ENCODE peak calls at places on chromosomes 11 and 22, in ten cellular contexts. M is bronchial epithelial cell, X is ovary, K is left ventricle myocardium inferior, D is SK-N-SH, T is breast epithelium, S is tibial artery, R is sigmoid colon, L is mammary epithelial cell, Y is psoas muscle. V is an unnamed sample. For H3K36me3, the result is how much of the 10 kb centered on the place peaks cover.

GRCh38 chr11:9754041-9754471 is 90.2 kb downstream of the SWAP70 start:
- DNase-seq in M (peak), X (no peak), K (no peak), D (no peak), T (no peak), S (no peak), R (no peak), L (peak), Y (no peak), V (no peak)

GRCh38 chr11:66495401-66495844 is 15.0 kb upstream of the BBS1 start:
- DNase-seq in M (no peak), X (no peak), K (no peak), D (no peak), T (no peak), S (no peak), R (no peak), L (no peak), Y (peak), V (no peak)

GRCh38 chr11:103779054-103779453 is 257.4 kb upstream of the DDI1 start:
- DNase-seq in M (peak), X (no peak), K (no peak), D (no peak), T (no peak), S (no peak), R (no peak), L (peak), Y (no peak), V (no peak)

GRCh38 chr22:22375586-22376351 is 131.2 kb downstream of the VPREB1 start:
- DNase-seq in M (no peak), X (no peak), K (no peak), D (no peak), T (no peak), S (no peak), R (no peak), L (no peak), Y (no peak), V (no peak)

GRCh38 chr11:1655168-1656060 is 25.8 kb downstream of the KRTAP5-5 start:
- DNase-seq in M (no peak), X (no peak), K (no peak), D (peak), T (no peak), S (peak), R (no peak), L (peak), Y (no peak), V (no peak)

GRCh38 chr11:70134490-70134889 is 56.4 kb downstream of the ANO1 start:
- DNase-seq in M (no peak), X (no peak), K (no peak), D (no peak), T (no peak), S (no peak), R (no peak), L (no peak), Y (no peak), V (no peak)

GRCh38 chr11:95339554-95339953 is 108.6 kb upstream of the SESN3 start:
- DNase-seq in M (peak), X (no peak), K (no peak), D (no peak), T (no peak), S (no peak), R (no peak), L (no peak), Y (no peak), V (no peak)

GRCh38 chr11:69974528-69974927 is 103.6 kb upstream of the ANO1 start:
- DNase-seq in M (no peak), X (no peak), K (no peak), D (no peak), T (no peak), S (no peak), R (no peak), L (no peak), Y (no peak), V (no peak)

GRCh38 chr11:118436639-118437045 is 350 bp downstream of the KMT2A start:
- DNase-seq in M (no peak), X (no peak), K (no peak), D (no peak), T (no peak), S (peak), R (peak), L (no peak), Y (peak), V (no peak)

GRCh38 chr11:4916581-4916980 is 2.6 kb downstream of the OR51G2 start:
- DNase-seq in M (no peak), X (no peak), K (no peak), D (no peak), T (no peak), S (no peak), R (no peak), L (no peak), Y (no peak), V (no peak)

GRCh38 chr11:71433648-71434450 is 14.3 kb downstream of the DHCR7 start:
- DNase-seq in M (no peak), X (peak), K (peak), D (no peak), T (peak), S (no peak), R (no peak), L (no peak), Y (no peak), V (no peak)

GRCh38 chr11:71383461-71383860 is 64.7 kb downstream of the DHCR7 start:
- DNase-seq in M (no peak), X (no peak), K (no peak), D (no peak), T (no peak), S (no peak), R (no peak), L (no peak), Y (no peak), V (no peak)

GRCh38 chr11:79236541-79236971 is 204.3 kb downstream of the TENM4 start:
- DNase-seq in M (peak), X (no peak), K (no peak), D (no peak), T (peak), S (peak), R (no peak), L (peak), Y (no peak), V (peak)

GRCh38 chr11:68936358-68936636 is 32.6 kb downstream of the IGHMBP2 start:
- DNase-seq in M (no peak), X (no peak), K (no peak), D (no peak), T (no peak), S (no peak), R (no peak), L (no peak), Y (no peak), V (no peak)

GRCh38 chr11:128848815-128849455 is 18.2 kb downstream of the KCNJ1 start:
- DNase-seq in M (no peak), X (no peak), K (peak), D (peak), T (no peak), S (no peak), R (no peak), L (no peak), Y (peak), V (no peak)

GRCh38 chr11:110366234-110366633 is 63.5 kb upstream of the FDX1 start:
- DNase-seq in M (peak), X (peak), K (peak), D (no peak), T (peak), S (no peak), R (no peak), L (peak), Y (peak), V (no peak)

GRCh38 chr11:86738615-86739014 is 61.7 kb upstream of the PRSS23 start:
- DNase-seq in M (no peak), X (no peak), K (no peak), D (no peak), T (no peak), S (no peak), R (no peak), L (no peak), Y (no peak), V (no peak)

GRCh38 chr11:34501962-34502361 is 11.6 kb downstream of the ELF5 start:
- DNase-seq in M (no peak), X (no peak), K (no peak), D (no peak), T (no peak), S (no peak), R (no peak), L (no peak), Y (no peak), V (no peak)

GRCh38 chr11:61482513-61482912 is 26.0 kb upstream of the LRRC10B start:
- DNase-seq in M (no peak), X (no peak), K (no peak), D (peak), T (no peak), S (no peak), R (no peak), L (no peak), Y (no peak), V (no peak)

GRCh38 chr11:45233121-45233803 is 52.9 kb downstream of the SYT13 start:
- DNase-seq in M (peak), X (peak), K (peak), D (peak), T (peak), S (peak), R (peak), L (peak), Y (peak), V (no peak)

GRCh38 chr11:30527566-30527965 is 58.6 kb downstream of the MPPED2 start:
- DNase-seq in M (no peak), X (no peak), K (no peak), D (no peak), T (no peak), S (no peak), R (no peak), L (no peak), Y (peak), V (no peak)

GRCh38 chr11:45272701-45273100 is 13.4 kb downstream of the SYT13 start:
- DNase-seq in M (peak), X (no peak), K (no peak), D (no peak), T (no peak), S (no peak), R (no peak), L (peak), Y (no peak), V (no peak)

GRCh38 chr22:24115247-24116207 is 65.8 kb upstream of the SUSD2 start:
- DNase-seq in M (no peak), X (no peak), K (peak), D (no peak), T (no peak), S (no peak), R (no peak), L (no peak), Y (no peak), V (no peak)
- H3K36me3 ChIP-seq in M (under half), X (under half), K (half or more), D (half or more), T (under half), S (half or more), R (under half), L (under half), Y (half or more), V (under half)

DNA sequence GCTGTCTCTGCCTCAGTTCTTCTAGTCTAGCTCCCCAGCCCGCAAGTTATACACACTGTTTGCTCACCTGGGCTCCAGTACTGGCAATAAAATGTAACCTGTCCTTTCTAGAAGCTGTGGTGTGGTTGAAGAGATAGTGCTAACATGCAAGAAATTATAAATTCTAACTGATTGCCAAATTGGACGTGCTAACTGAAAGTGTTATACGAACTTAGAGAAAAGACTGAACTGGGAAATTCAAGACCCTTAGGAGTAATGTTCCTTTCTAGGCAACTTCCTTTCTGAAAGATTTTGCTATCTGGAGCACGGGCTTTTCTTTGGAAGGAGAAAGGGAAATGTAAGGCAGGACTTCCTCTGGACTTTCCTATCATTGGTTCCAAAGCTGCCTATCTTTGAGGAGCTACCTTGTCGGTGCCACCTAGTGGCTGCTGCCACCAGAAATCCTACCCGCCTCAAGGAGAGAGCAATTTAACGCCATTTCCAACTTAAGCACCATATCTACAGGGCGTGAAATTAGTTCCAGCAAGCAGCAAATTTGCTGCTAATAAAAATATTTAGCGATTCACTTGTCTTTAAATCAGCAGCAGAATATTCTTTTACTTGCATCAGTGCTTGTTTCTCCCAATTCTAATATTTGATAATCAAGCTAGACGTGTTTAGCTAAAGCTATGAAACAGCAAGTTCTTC is 12.7 kb upstream of the TMEM218 start:
- DNase-seq in M (peak), X (peak), K (peak), D (peak), T (no peak), S (peak), R (no peak), L (peak), Y (peak), V (no peak)
- TF ChIP-seq CTCF in M (peak), X (no peak), K (peak), D (peak), T (peak), S (no peak), R (no peak), L (peak), Y (peak), V (peak)

GRCh38 chr22:31619611-31620300 is 42.3 kb downstream of the PISD start:
- DNase-seq in M (no peak), X (no peak), K (no peak), D (no peak), T (no peak), S (no peak), R (no peak), L (no peak), Y (no peak), V (no peak)
- H3K36me3 ChIP-seq in M (under half), X (under half), K (under half), D (half or more), T (under half), S (half or more), R (under half), L (under half), Y (under half), V (under half)

GRCh38 chr11:20066783-20067156 is 93.5 kb downstream of the DBX1 start:
- DNase-seq in M (no peak), X (no peak), K (no peak), D (no peak), T (no peak), S (no peak), R (no peak), L (no peak), Y (no peak), V (no peak)
- TF ChIP-seq CTCF in M (no peak), X (no peak), K (no peak), D (no peak), T (no peak), S (no peak), R (no peak), L (no peak), Y (no peak), V (no peak)

GRCh38 chr22:19336133-19337075 is 44.9 kb upstream of the CLTCL1 start:
- DNase-seq in M (no peak), X (no peak), K (no peak), D (no peak), T (no peak), S (no peak), R (no peak), L (no peak), Y (no peak), V (no peak)
- H3K36me3 ChIP-seq in M (under half), X (under half), K (half or more), D (under half), T (under half), S (half or more), R (under half), L (under half), Y (under half), V (under half)

GRCh38 chr11:131913267-131913666 is 542.9 kb downstream of the NTM start:
- DNase-seq in M (no peak), X (no peak), K (no peak), D (no peak), T (no peak), S (no peak), R (no peak), L (no peak), Y (no peak), V (no peak)
- TF ChIP-seq CTCF in M (no peak), X (no peak), K (no peak), D (no peak), T (no peak), S (no peak), R (no peak), L (no peak), Y (no peak), V (no peak)

GRCh38 chr11:20990447-20990846 is 321.1 kb downstream of the NELL1 start:
- DNase-seq in M (no peak), X (no peak), K (no peak), D (no peak), T (no peak), S (no peak), R (no peak), L (no peak), Y (no peak), V (no peak)
- H3K36me3 ChIP-seq in M (under half), X (under half), K (under half), D (under half), T (under half), S (under half), R (under half), L (under half), Y (under half), V (under half)

GRCh38 chr22:20587206-20587958 is 80.0 kb downstream of the MED15 start:
- DNase-seq in M (no peak), X (no peak), K (peak), D (no peak), T (no peak), S (no peak), R (no peak), L (no peak), Y (no peak), V (no peak)

GRCh38 chr22:20584872-20585639 is 77.6 kb downstream of the MED15 start:
- DNase-seq in M (no peak), X (no peak), K (peak), D (peak), T (no peak), S (no peak), R (no peak), L (peak), Y (no peak), V (no peak)

GRCh38 chr22:20588092-20588842 is 80.9 kb downstream of the MED15 start:
- DNase-seq in M (no peak), X (no peak), K (no peak), D (no peak), T (no peak), S (no peak), R (no peak), L (no peak), Y (no peak), V (no peak)

GRCh38 chr22:20585640-20586402 is 78.4 kb downstream of the MED15 start:
- DNase-seq in M (no peak), X (no peak), K (peak), D (no peak), T (no peak), S (no peak), R (no peak), L (no peak), Y (no peak), V (no peak)

GRCh38 chr22:20586403-20586745 is 79.0 kb downstream of the MED15 start:
- DNase-seq in M (no peak), X (no peak), K (peak), D (no peak), T (no peak), S (no peak), R (no peak), L (no peak), Y (no peak), V (no peak)
- TF ChIP-seq CTCF in M (no peak), X (no peak), K (no peak), D (no peak), T (no peak), S (no peak), R (no peak), L (no peak), Y (no peak), V (no peak)

DNA sequence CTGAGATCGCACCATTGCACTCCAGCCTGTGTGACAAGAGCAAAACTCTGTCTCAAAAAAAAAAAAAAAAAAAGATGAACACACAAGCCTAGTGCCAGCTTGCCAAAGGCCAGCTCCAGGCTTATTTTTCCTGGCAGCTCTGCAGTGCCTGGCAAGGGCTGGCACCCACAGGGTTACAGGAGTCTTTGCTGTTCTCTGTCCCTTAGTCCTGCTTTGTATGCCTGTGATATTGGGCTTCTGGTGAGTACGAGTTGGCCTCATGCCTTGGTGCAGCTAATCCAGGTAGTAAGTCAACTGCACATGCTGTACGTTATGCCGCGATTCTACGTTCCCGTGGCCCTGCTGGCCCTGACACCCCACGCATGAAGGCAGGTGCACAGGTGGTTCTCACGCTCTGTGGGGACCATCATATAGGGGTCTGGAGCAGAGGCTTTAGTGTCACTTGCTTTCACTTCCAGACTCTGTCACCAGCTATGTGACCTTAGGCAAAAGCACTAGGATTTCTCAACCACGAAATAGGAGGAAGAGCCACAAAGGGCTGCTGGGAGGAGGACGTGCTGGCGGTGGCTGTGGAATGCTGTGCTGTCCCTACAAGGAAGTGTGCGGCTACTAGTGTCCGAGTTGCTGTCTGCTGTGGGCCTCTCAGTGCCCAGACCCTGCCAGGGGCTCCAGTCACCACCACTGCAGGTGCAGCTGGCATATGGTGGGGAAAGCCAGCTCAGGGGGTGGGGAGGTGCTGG is 21.4 kb upstream of the RASL10A start:
- DNase-seq in M (no peak), X (no peak), K (peak), D (no peak), T (peak), S (no peak), R (no peak), L (no peak), Y (peak), V (no peak)
- H3K36me3 ChIP-seq in M (under half), X (under half), K (half or more), D (half or more), T (under half), S (half or more), R (under half), L (under half), Y (half or more), V (under half)

DNA sequence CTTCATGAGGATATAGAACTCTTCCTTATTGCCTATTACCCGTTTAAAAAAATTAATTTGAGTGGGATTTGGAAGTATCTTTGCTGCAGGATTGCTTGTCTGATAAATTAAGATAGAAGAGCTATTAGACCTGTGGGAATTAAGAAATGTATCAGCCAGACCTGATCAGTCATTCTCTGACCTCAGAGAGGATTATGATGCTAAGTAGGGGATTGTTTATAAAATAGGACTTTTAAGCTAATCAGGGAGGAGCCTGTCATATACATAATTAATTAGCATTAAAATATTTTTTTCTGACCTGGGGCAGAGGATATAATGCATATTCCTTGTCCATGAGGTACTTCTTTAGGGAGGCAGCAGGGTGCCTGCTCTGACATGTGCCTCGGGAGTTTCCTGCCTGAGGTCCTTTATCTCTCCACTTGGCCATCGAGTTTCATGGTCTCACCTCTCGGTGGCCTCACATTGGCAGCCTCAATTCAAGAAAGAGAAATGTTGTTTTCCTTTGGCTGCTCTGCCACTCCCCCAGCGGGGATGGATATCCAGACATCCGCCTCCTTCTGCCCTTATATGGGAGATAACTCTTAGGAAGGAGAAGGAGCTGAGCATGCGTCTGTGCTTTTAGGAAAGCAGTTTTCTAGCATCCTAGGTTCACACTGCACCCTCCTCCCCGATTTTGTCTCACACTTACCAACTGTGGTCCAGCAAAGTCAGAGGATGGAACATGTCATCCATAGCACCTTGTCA is 41.1 kb downstream of the DIXDC1 start:
- DNase-seq in M (peak), X (peak), K (peak), D (peak), T (peak), S (peak), R (peak), L (peak), Y (peak), V (no peak)
- TF ChIP-seq CTCF in M (no peak), X (no peak), K (peak), D (no peak), T (peak), S (no peak), R (no peak), L (no peak), Y (no peak), V (peak)